ENCODE peak calls at places on chromosomes 5 and 9, in eight cellular contexts. G is endothelial cell, B is adrenal gland, E is tibial artery, R is fibroblast of lung, K is heart right ventricle, V is transverse colon, S is cardiac fibroblast. D is an unnamed sample.

GRCh38 chr5:94217745-94218144 is 400.7 kb downstream of the KIAA0825 start:
- DNase-seq in G (no peak), B (no peak), E (no peak), R (no peak), K (no peak), V (no peak), S (peak), D (no peak)

GRCh38 chr9:121975801-121976277 is 117.3 kb downstream of the TTLL11 start:
- DNase-seq in G (no peak), B (peak), E (no peak), R (peak), K (no peak), V (peak), S (peak), D (no peak)

GRCh38 chr9:93262537-93263310 is 78.8 kb downstream of the WNK2 start:
- DNase-seq in G (no peak), B (no peak), E (peak), R (no peak), K (no peak), V (no peak), S (no peak), D (peak)

GRCh38 chr5:151738125-151738848 is 20.1 kb downstream of the ATOX1 start:
- DNase-seq in G (no peak), B (peak), E (no peak), R (peak), K (no peak), V (no peak), S (peak), D (no peak)

GRCh38 chr5:135986891-135987401 is 32.2 kb upstream of the LECT2 start:
- DNase-seq in G (no peak), B (no peak), E (no peak), R (peak), K (no peak), V (no peak), S (no peak), D (no peak)

GRCh38 chr9:26129216-26129615 is 451.0 kb upstream of the TUSC1 start:
- DNase-seq in G (no peak), B (no peak), E (no peak), R (no peak), K (no peak), V (no peak), S (peak), D (no peak)

GRCh38 chr9:122347348-122348287 is 23.2 kb upstream of the PTGS1 start:
- DNase-seq in G (no peak), B (no peak), E (peak), R (peak), K (no peak), V (peak), S (peak), D (no peak)

GRCh38 chr5:154077692-154078091 is 38.9 kb downstream of the MFAP3 start:
- DNase-seq in G (no peak), B (peak), E (no peak), R (peak), K (no peak), V (no peak), S (peak), D (no peak)

GRCh38 chr9:115643948-115644727 is 509.5 kb upstream of the PAPPA start:
- DNase-seq in G (no peak), B (no peak), E (no peak), R (no peak), K (no peak), V (no peak), S (peak), D (no peak)

GRCh38 chr9:137474271-137474670 is 15.1 kb upstream of the NSMF start:
- DNase-seq in G (no peak), B (no peak), E (no peak), R (no peak), K (no peak), V (no peak), S (no peak), D (no peak)

GRCh38 chr9:137466041-137466799 is 7.1 kb upstream of the NSMF start:
- DNase-seq in G (no peak), B (no peak), E (peak), R (no peak), K (no peak), V (no peak), S (no peak), D (no peak)

GRCh38 chr9:137467161-137467581 is 8.0 kb upstream of the NSMF start:
- DNase-seq in G (no peak), B (no peak), E (peak), R (no peak), K (no peak), V (no peak), S (no peak), D (no peak)

GRCh38 chr9:137467896-137468295 is 8.8 kb upstream of the NSMF start:
- DNase-seq in G (no peak), B (no peak), E (peak), R (no peak), K (no peak), V (no peak), S (no peak), D (no peak)

GRCh38 chr9:137470785-137471184 is 11.7 kb upstream of the NSMF start:
- DNase-seq in G (no peak), B (no peak), E (peak), R (no peak), K (no peak), V (no peak), S (no peak), D (no peak)
- TF ChIP-seq CTCF in G (no peak), B (no peak), E (no peak), R (no peak), K (no peak), V (no peak), S (no peak), D (no peak)

GRCh38 chr5:37921452-37921851 is 81.6 kb upstream of the GDNF start:
- DNase-seq in G (no peak), B (no peak), E (no peak), R (no peak), K (no peak), V (no peak), S (peak), D (no peak)
- TF ChIP-seq CTCF in G (no peak), B (no peak), E (no peak), R (no peak), K (no peak), V (no peak), S (no peak), D (no peak)

DNA sequence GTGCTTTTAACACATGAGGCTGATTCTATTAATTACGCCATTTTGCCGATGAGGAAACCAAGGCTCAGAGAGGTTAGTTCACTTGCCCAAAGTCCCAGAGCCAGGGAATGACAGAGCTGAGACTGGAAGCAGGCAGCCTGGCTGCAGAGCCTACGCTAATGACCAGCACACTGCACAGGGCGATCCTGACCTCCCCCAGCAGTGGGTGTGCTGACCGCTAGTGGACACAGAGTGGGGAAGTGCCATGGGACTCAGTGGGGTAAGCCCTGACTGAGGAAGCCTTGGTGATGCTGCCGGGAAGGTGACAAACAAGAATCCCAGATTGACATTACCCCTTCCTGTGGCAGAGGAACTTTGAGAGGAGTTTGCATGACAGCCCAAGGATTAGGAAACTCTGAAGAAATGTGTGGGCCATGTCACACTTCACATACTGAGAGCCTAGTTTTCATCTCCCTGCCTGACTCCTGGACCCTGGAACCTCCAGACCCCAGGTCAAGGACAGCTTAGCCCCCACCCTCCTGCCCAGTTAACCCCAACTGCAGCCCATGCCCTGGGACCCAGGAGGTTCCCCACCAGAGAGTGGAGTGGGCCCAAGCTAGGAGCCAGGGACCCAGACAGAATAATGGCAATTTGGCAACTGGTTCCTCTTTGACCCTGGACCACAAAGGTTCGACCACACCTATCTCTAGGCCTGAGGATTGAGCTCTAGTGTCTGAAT is 19.7 kb upstream of the CSF1R start:
- DNase-seq in G (no peak), B (peak), E (no peak), R (no peak), K (no peak), V (no peak), S (no peak), D (peak)
- TF ChIP-seq CTCF in G (no peak), B (no peak), E (no peak), R (no peak), K (no peak), V (no peak), S (no peak), D (no peak)

GRCh38 chr5:172648008-172648359 is 6.9 kb downstream of the NEURL1B start:
- DNase-seq in G (no peak), B (no peak), E (peak), R (no peak), K (no peak), V (no peak), S (no peak), D (no peak)

GRCh38 chr5:172647341-172648007 is 6.4 kb downstream of the NEURL1B start:
- DNase-seq in G (no peak), B (no peak), E (peak), R (no peak), K (no peak), V (peak), S (no peak), D (no peak)

GRCh38 chr5:172648755-172649154 is 7.7 kb downstream of the NEURL1B start:
- DNase-seq in G (no peak), B (no peak), E (peak), R (no peak), K (no peak), V (no peak), S (no peak), D (no peak)

GRCh38 chr5:172645271-172645670 is 4.2 kb downstream of the NEURL1B start:
- DNase-seq in G (no peak), B (no peak), E (peak), R (no peak), K (no peak), V (no peak), S (no peak), D (no peak)

GRCh38 chr5:172646716-172647285 is 5.7 kb downstream of the NEURL1B start:
- DNase-seq in G (peak), B (no peak), E (peak), R (no peak), K (no peak), V (peak), S (peak), D (no peak)
- TF ChIP-seq CTCF in G (peak), B (peak), E (peak), R (peak), K (peak), V (peak), S (peak), D (no peak)

DNA sequence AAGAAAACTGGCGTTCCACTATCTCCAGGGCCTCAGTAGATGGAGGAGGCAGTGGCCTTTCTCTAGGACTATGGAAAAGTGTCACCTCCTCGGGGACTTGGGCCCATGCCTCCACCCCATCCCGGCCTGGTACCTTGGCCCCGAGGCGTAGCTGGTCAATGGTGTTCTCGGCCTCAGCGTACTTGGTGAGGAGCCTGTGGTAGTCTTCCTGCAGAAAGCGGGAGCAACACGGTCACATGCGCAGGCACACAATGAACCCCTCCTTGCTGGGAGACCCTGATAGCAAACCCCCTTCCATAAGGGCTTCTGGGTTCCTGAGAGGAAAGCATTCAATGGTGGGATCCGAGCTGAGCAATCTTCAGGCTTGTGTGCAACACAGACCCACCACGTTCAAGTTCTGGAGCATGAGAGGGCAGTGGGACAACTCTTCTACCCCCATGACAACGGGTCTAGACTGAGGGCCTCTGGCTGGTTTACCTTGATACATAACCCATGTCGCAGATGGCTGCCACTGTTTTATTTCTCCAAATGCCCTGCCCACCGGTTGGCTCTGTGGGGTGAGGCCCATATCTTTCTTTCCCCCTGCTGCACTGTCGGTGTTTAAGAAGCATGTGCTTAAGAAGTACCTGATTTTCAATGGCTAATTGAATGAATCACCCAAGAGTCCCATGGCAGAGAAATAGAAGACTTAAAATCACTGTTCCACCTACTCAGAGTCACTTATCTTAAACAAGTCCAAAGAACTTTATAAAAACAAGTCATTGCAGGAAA is 13.6 kb downstream of the AKNA start:
- DNase-seq in G (no peak), B (no peak), E (no peak), R (no peak), K (no peak), V (no peak), S (no peak), D (no peak)
- TF ChIP-seq CTCF in G (no peak), B (no peak), E (no peak), R (no peak), K (no peak), V (no peak), S (no peak), D (no peak)

GRCh38 chr5:127907907-127908306 is 175.7 kb upstream of the SLC12A2 start:
- DNase-seq in G (no peak), B (no peak), E (no peak), R (no peak), K (no peak), V (no peak), S (no peak), D (no peak)

GRCh38 chr5:127906562-127907204 is 176.9 kb upstream of the SLC12A2 start:
- DNase-seq in G (no peak), B (no peak), E (no peak), R (no peak), K (no peak), V (no peak), S (no peak), D (no peak)

GRCh38 chr5:127909821-127910220 is 173.7 kb upstream of the SLC12A2 start:
- DNase-seq in G (no peak), B (no peak), E (no peak), R (no peak), K (no peak), V (no peak), S (no peak), D (no peak)

GRCh38 chr5:127910307-127910956 is 173.1 kb upstream of the SLC12A2 start:
- DNase-seq in G (no peak), B (no peak), E (no peak), R (no peak), K (no peak), V (no peak), S (no peak), D (no peak)

GRCh38 chr5:127909078-127909477 is 174.5 kb upstream of the SLC12A2 start:
- DNase-seq in G (peak), B (no peak), E (no peak), R (peak), K (no peak), V (no peak), S (peak), D (peak)
- TF ChIP-seq CTCF in G (peak), B (peak), E (no peak), R (peak), K (peak), V (peak), S (peak), D (peak)

GRCh38 chr5:43073597-43074546 is 33.8 kb upstream of the ANXA2R start:
- DNase-seq in G (peak), B (no peak), E (no peak), R (no peak), K (no peak), V (peak), S (peak), D (peak)
- TF ChIP-seq CTCF in G (peak), B (peak), E (peak), R (peak), K (peak), V (peak), S (peak), D (peak)

GRCh38 chr5:13976223-13976622 is 31.7 kb upstream of the DNAH5 start:
- DNase-seq in G (no peak), B (no peak), E (no peak), R (no peak), K (no peak), V (no peak), S (no peak), D (no peak)

GRCh38 chr5:13973724-13974123 is 29.2 kb upstream of the DNAH5 start:
- DNase-seq in G (no peak), B (no peak), E (no peak), R (no peak), K (no peak), V (no peak), S (no peak), D (no peak)

GRCh38 chr5:13972029-13972428 is 27.5 kb upstream of the DNAH5 start:
- DNase-seq in G (no peak), B (no peak), E (no peak), R (no peak), K (no peak), V (no peak), S (no peak), D (no peak)

GRCh38 chr5:13976867-13977479 is 32.5 kb upstream of the DNAH5 start:
- DNase-seq in G (peak), B (no peak), E (no peak), R (peak), K (no peak), V (no peak), S (peak), D (no peak)
- TF ChIP-seq CTCF in G (peak), B (peak), E (no peak), R (peak), K (no peak), V (peak), S (peak), D (no peak)

DNA sequence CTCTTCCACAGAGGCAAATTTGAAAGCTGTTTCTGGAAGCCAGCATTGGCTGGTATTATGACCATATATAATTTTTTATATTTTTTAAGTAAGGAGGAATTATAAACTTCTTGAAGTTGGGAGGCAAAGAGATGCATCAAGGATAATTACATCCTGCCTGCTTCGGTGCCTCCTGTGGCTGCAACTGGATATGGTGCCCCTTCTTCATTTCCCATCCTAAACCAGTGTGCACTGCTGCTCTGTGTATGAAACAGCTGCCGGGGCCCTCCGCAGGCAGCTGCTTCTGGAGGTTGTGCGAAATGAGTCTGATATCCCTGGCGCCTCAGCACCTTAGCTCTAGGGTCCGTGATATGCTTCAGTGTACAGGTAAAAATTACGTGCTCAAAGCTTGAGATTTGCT is 304.2 kb downstream of the ENC1 start:
- DNase-seq in G (peak), B (no peak), E (no peak), R (no peak), K (no peak), V (no peak), S (no peak), D (no peak)
- TF ChIP-seq CTCF in G (peak), B (no peak), E (no peak), R (peak), K (no peak), V (no peak), S (peak), D (no peak)